ENCODE peak calls at places on chromosomes 13 and 19, in six cellular contexts. One of them, this sample, is unnamed.

GRCh38 chr13:89267734-89268133 is 1596.6 kb downstream of the SLITRK5 start:
- DNase-seq in AG04450: no peak
- DNase-seq in right atrium auricular region: no peak
- DNase-seq in pancreas: no peak
- DNase-seq in uterus: no peak
- DNase-seq in left ventricle myocardium inferior: no peak
- DNase-seq in this sample: peak

GRCh38 chr13:30173301-30173605 is 134.1 kb downstream of the KATNAL1 start:
- DNase-seq in pancreas: no peak
- DNase-seq in uterus: no peak
- DNase-seq in AG04450: no peak
- DNase-seq in right atrium auricular region: no peak
- DNase-seq in left ventricle myocardium inferior: no peak
- DNase-seq in this sample: no peak

GRCh38 chr13:32537580-32538233 is 888 bp downstream of the N4BP2L2 start:
- DNase-seq in right atrium auricular region: no peak
- DNase-seq in AG04450: no peak
- DNase-seq in pancreas: peak
- DNase-seq in left ventricle myocardium inferior: peak
- DNase-seq in uterus: peak
- DNase-seq in this sample: no peak

GRCh38 chr13:72463561-72463960 is 263.9 kb downstream of the MZT1 start:
- DNase-seq in pancreas: no peak
- DNase-seq in left ventricle myocardium inferior: no peak
- DNase-seq in right atrium auricular region: no peak
- DNase-seq in AG04450: no peak
- DNase-seq in uterus: no peak
- DNase-seq in this sample: no peak

GRCh38 chr13:82867284-82867683 is 1015.0 kb downstream of the SLITRK1 start:
- DNase-seq in uterus: no peak
- DNase-seq in right atrium auricular region: no peak
- DNase-seq in AG04450: no peak
- DNase-seq in pancreas: no peak
- DNase-seq in left ventricle myocardium inferior: no peak
- DNase-seq in this sample: peak

GRCh38 chr19:56314018-56314583 is 538 bp downstream of the ZSCAN5A start:
- DNase-seq in AG04450: no peak
- DNase-seq in left ventricle myocardium inferior: no peak
- DNase-seq in right atrium auricular region: no peak
- DNase-seq in pancreas: no peak
- DNase-seq in uterus: no peak
- DNase-seq in this sample: no peak

GRCh38 chr19:23343434-23344010 is 51.7 kb downstream of the ZNF91 start:
- DNase-seq in left ventricle myocardium inferior: no peak
- DNase-seq in AG04450: no peak
- DNase-seq in uterus: no peak
- DNase-seq in pancreas: no peak
- DNase-seq in right atrium auricular region: no peak
- DNase-seq in this sample: no peak

GRCh38 chr19:33386361-33386858 is 12.9 kb downstream of the CEBPG start:
- DNase-seq in left ventricle myocardium inferior: peak
- DNase-seq in uterus: no peak
- DNase-seq in right atrium auricular region: no peak
- DNase-seq in AG04450: no peak
- DNase-seq in pancreas: no peak
- DNase-seq in this sample: no peak

GRCh38 chr13:98507060-98507797 is 69.7 kb downstream of the STK24 start:
- DNase-seq in uterus: no peak
- DNase-seq in right atrium auricular region: peak
- DNase-seq in left ventricle myocardium inferior: peak
- DNase-seq in pancreas: peak
- DNase-seq in AG04450: no peak
- DNase-seq in this sample: no peak

GRCh38 chr19:10784257-10784656 is 51.8 kb downstream of the TMED1 start:
- DNase-seq in left ventricle myocardium inferior: peak
- DNase-seq in AG04450: no peak
- DNase-seq in uterus: no peak
- DNase-seq in pancreas: no peak
- DNase-seq in right atrium auricular region: no peak
- DNase-seq in this sample: no peak

GRCh38 chr19:38665950-38666661 is 18.7 kb downstream of the ACTN4 start:
- DNase-seq in uterus: peak
- DNase-seq in right atrium auricular region: peak
- DNase-seq in left ventricle myocardium inferior: peak
- DNase-seq in AG04450: no peak
- DNase-seq in pancreas: no peak
- DNase-seq in this sample: peak

GRCh38 chr19:38693380-38694223 is 46.2 kb downstream of the ACTN4 start:
- DNase-seq in uterus: no peak
- DNase-seq in right atrium auricular region: no peak
- DNase-seq in pancreas: no peak
- DNase-seq in AG04450: no peak
- DNase-seq in left ventricle myocardium inferior: no peak
- DNase-seq in this sample: peak

GRCh38 chr13:27353166-27353583 is 71.2 kb upstream of the GTF3A start:
- DNase-seq in left ventricle myocardium inferior: no peak
- DNase-seq in pancreas: no peak
- DNase-seq in uterus: no peak
- DNase-seq in AG04450: peak
- DNase-seq in right atrium auricular region: no peak
- DNase-seq in this sample: no peak

GRCh38 chr13:25687622-25688225 is 315.9 kb downstream of the ATP8A2 start:
- DNase-seq in uterus: no peak
- DNase-seq in left ventricle myocardium inferior: no peak
- DNase-seq in right atrium auricular region: no peak
- DNase-seq in pancreas: no peak
- DNase-seq in AG04450: no peak
- DNase-seq in this sample: no peak

GRCh38 chr13:43300817-43301216 is 277.4 kb downstream of the DNAJC15 start:
- DNase-seq in AG04450: no peak
- DNase-seq in uterus: no peak
- DNase-seq in left ventricle myocardium inferior: no peak
- DNase-seq in pancreas: no peak
- DNase-seq in right atrium auricular region: no peak
- DNase-seq in this sample: no peak

GRCh38 chr13:44768233-44768632 is 192.1 kb upstream of the TSC22D1 start:
- DNase-seq in AG04450: no peak
- DNase-seq in uterus: no peak
- DNase-seq in right atrium auricular region: no peak
- DNase-seq in pancreas: no peak
- DNase-seq in left ventricle myocardium inferior: no peak
- DNase-seq in this sample: no peak

GRCh38 chr19:28242317-28242927 is 970.5 kb downstream of the UQCRFS1 start:
- DNase-seq in uterus: no peak
- DNase-seq in AG04450: no peak
- DNase-seq in right atrium auricular region: no peak
- DNase-seq in left ventricle myocardium inferior: no peak
- DNase-seq in pancreas: no peak
- DNase-seq in this sample: no peak

GRCh38 chr13:74040200-74040599 is 94.0 kb downstream of the KLF12 start:
- DNase-seq in AG04450: no peak
- DNase-seq in pancreas: peak
- DNase-seq in uterus: no peak
- DNase-seq in right atrium auricular region: no peak
- DNase-seq in left ventricle myocardium inferior: peak
- DNase-seq in this sample: peak

GRCh38 chr19:47794526-47794925 is 9.8 kb downstream of the TPRX1 start:
- DNase-seq in right atrium auricular region: no peak
- DNase-seq in AG04450: no peak
- DNase-seq in pancreas: no peak
- DNase-seq in left ventricle myocardium inferior: no peak
- DNase-seq in uterus: no peak
- DNase-seq in this sample: no peak
- TF ChIP-seq CTCF in right atrium auricular region: no peak
- TF ChIP-seq CTCF in AG04450: no peak
- TF ChIP-seq CTCF in pancreas: no peak
- TF ChIP-seq CTCF in left ventricle myocardium inferior: no peak
- TF ChIP-seq CTCF in uterus: no peak
- TF ChIP-seq CTCF in this sample: peak

DNA sequence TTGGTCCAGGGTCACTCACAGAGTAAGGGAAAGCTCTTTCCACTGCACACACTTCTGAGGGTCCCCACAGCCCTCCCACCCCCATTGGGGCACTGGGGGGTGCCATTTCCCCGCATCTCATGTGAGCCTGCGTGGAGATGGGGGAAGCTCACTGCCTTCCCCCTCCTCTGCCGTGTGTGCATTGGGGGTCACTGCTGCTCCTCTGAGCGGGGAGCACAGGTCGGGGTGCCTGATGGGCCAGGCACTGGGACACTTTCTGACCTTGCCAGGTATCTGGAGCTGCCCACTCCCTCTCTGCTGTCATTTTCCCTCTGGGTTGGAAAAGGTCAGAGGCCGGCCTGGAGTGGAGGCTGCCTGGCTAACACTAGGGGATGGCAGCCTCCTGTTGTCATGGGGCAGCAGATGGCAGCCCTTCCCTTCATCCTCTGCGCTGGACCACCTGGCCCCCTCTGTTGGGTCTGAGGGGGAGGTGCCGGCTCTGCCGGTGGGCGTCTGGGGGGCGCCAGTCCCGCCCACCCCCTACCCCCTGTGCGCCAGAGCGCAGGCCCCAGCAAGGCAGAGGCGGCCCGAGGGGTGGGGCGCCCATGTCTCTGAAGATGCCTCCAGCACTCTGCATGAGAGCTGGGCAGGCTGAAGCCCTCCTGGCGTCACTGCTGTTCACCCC is 9.1 kb downstream of the SSBP4 start:
- DNase-seq in pancreas: no peak
- DNase-seq in right atrium auricular region: no peak
- DNase-seq in AG04450: no peak
- DNase-seq in left ventricle myocardium inferior: no peak
- DNase-seq in uterus: no peak
- DNase-seq in this sample: no peak
- H3K27ac ChIP-seq in pancreas: no peak
- H3K27ac ChIP-seq in right atrium auricular region: peak
- H3K27ac ChIP-seq in AG04450: no peak
- H3K27ac ChIP-seq in left ventricle myocardium inferior: peak
- H3K27ac ChIP-seq in uterus: peak
- H3K27ac ChIP-seq in this sample: no peak

GRCh38 chr19:36489139-36489919 is at the start of gene ZNF566:
- DNase-seq in left ventricle myocardium inferior: peak
- DNase-seq in AG04450: peak
- DNase-seq in right atrium auricular region: peak
- DNase-seq in uterus: peak
- DNase-seq in pancreas: peak
- DNase-seq in this sample: peak

GRCh38 chr19:36483653-36484052 is 5.7 kb downstream of the ZNF566 start:
- DNase-seq in AG04450: no peak
- DNase-seq in right atrium auricular region: no peak
- DNase-seq in uterus: no peak
- DNase-seq in left ventricle myocardium inferior: no peak
- DNase-seq in pancreas: no peak
- DNase-seq in this sample: no peak

GRCh38 chr19:36488118-36488815 is 1.1 kb downstream of the ZNF566 start:
- DNase-seq in right atrium auricular region: no peak
- DNase-seq in AG04450: no peak
- DNase-seq in pancreas: no peak
- DNase-seq in uterus: no peak
- DNase-seq in left ventricle myocardium inferior: no peak
- DNase-seq in this sample: no peak

GRCh38 chr19:36489920-36490415 is 607 bp upstream of the ZNF566 start:
- DNase-seq in left ventricle myocardium inferior: peak
- DNase-seq in right atrium auricular region: peak
- DNase-seq in uterus: peak
- DNase-seq in pancreas: no peak
- DNase-seq in AG04450: peak
- DNase-seq in this sample: no peak

GRCh38 chr19:36488816-36489138 is 584 bp downstream of the ZNF566 start:
- DNase-seq in right atrium auricular region: no peak
- DNase-seq in left ventricle myocardium inferior: no peak
- DNase-seq in pancreas: peak
- DNase-seq in uterus: no peak
- DNase-seq in AG04450: no peak
- DNase-seq in this sample: no peak
- TF ChIP-seq CTCF in right atrium auricular region: no peak
- TF ChIP-seq CTCF in left ventricle myocardium inferior: no peak
- TF ChIP-seq CTCF in pancreas: no peak
- TF ChIP-seq CTCF in uterus: no peak
- TF ChIP-seq CTCF in AG04450: no peak
- TF ChIP-seq CTCF in this sample: no peak

GRCh38 chr19:8611391-8611883 is 922 bp upstream of the ADAMTS10 start:
- DNase-seq in uterus: peak
- DNase-seq in AG04450: no peak
- DNase-seq in left ventricle myocardium inferior: no peak
- DNase-seq in right atrium auricular region: no peak
- DNase-seq in pancreas: no peak
- DNase-seq in this sample: no peak

GRCh38 chr19:8612807-8613171 is 2.3 kb upstream of the ADAMTS10 start:
- DNase-seq in left ventricle myocardium inferior: no peak
- DNase-seq in pancreas: no peak
- DNase-seq in uterus: no peak
- DNase-seq in AG04450: no peak
- DNase-seq in right atrium auricular region: no peak
- DNase-seq in this sample: no peak

GRCh38 chr19:8610041-8610927 is at the start of gene ADAMTS10:
- DNase-seq in pancreas: no peak
- DNase-seq in right atrium auricular region: no peak
- DNase-seq in AG04450: no peak
- DNase-seq in uterus: peak
- DNase-seq in left ventricle myocardium inferior: peak
- DNase-seq in this sample: no peak

GRCh38 chr19:8610928-8611284 is 391 bp upstream of the ADAMTS10 start:
- DNase-seq in pancreas: no peak
- DNase-seq in AG04450: no peak
- DNase-seq in uterus: no peak
- DNase-seq in left ventricle myocardium inferior: no peak
- DNase-seq in right atrium auricular region: no peak
- DNase-seq in this sample: no peak

DNA sequence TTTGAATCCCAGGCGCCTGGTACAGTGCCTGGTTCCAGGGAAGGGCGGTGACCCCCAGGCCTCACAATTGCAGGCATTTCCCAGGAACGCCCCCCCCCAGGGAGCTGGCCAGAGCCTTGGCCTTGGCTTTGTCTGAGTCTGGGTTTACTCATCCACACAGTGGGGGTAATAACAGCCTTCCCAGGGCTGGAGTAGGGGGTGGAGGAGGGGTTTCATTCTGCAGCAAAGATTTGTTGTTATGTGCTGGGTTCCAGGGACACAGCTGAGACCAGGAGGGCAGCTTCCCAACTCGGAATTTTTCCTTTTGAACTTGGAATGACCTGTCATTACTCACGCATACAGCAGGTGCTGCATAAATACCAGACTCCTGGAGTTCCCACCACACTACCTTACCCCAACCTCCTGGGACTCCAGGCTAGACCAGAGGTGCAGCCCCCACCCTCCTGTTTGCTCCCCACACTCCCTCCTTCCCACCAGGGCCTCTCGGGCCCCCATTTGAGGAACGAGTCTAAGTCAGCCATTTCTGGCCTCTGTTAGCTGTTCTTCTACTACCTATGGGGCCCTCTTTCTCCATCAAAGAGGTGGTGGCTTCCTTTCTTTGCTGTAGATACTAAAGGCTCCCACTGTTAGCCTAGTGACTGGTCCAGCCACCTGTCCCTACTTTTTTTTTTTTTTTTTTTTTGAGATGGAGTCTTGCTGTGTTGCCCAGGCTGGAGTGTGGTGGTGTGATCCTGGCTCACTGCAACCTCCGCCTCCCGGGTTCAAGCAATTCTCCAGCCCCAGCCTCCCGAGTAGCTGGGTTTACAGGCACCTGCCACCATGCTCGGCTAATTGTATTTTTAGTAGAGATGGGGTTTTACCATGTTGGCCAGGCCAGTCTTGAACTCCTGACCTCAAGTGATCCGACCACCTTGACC is 1.6 kb upstream of the ADAMTS10 start:
- DNase-seq in pancreas: no peak
- DNase-seq in right atrium auricular region: peak
- DNase-seq in left ventricle myocardium inferior: peak
- DNase-seq in AG04450: no peak
- DNase-seq in uterus: peak
- DNase-seq in this sample: no peak
- H3K27ac ChIP-seq in pancreas: peak
- H3K27ac ChIP-seq in right atrium auricular region: peak
- H3K27ac ChIP-seq in left ventricle myocardium inferior: peak
- H3K27ac ChIP-seq in AG04450: no peak
- H3K27ac ChIP-seq in uterus: peak
- H3K27ac ChIP-seq in this sample: no peak

This sample was measured in foreskin keratinocyte.